ENCODE peak calls at places on chromosome 20, in four cellular contexts. V is small intestine; K is CD4-positive, alpha-beta memory T cell; W is IMR-90. Y is an unnamed sample.

GRCh38 chr20:35821807-35822242 is 50.0 kb downstream of the PHF20 start:
- DNase-seq in V (no peak), K (no peak), W (peak; percentile 79), Y (no peak)

GRCh38 chr20:4453369-4453768 is 268.3 kb upstream of the PRND start:
- DNase-seq in V (no peak), K (no peak), W (no peak), Y (no peak)

GRCh38 chr20:21235713-21236445 is 67.3 kb upstream of the XRN2 start:
- DNase-seq in V (peak; percentile 54), K (peak; percentile 62), W (peak; percentile 66), Y (peak; percentile 60)

GRCh38 chr20:24165336-24166126 is 177.0 kb upstream of the GGTLC1 start:
- DNase-seq in V (no peak), K (no peak), W (no peak), Y (no peak)

GRCh38 chr20:57009775-57010174 is 256.7 kb downstream of the BMP7 start:
- DNase-seq in V (no peak), K (no peak), W (no peak), Y (no peak)

GRCh38 chr20:54577637-54578036 is 102.2 kb downstream of the DOK5 start:
- DNase-seq in V (no peak), K (no peak), W (no peak), Y (no peak)

GRCh38 chr20:19858972-19859371 is 100.9 kb downstream of the RIN2 start:
- DNase-seq in V (no peak), K (no peak), W (peak; percentile 33), Y (no peak)

GRCh38 chr20:62355527-62356142 is 11.5 kb downstream of the LAMA5 start:
- DNase-seq in V (no peak), K (peak; percentile 31), W (no peak), Y (no peak)

GRCh38 chr20:2519115-2519815 is 10.6 kb upstream of the ZNF343 start:
- DNase-seq in V (peak; percentile 29), K (no peak), W (peak; percentile 87), Y (no peak)

GRCh38 chr20:19864130-19864529 is 106.1 kb downstream of the RIN2 start:
- DNase-seq in V (no peak), K (no peak), W (no peak), Y (no peak)

GRCh38 chr20:54875307-54875706 is 399.9 kb downstream of the DOK5 start:
- DNase-seq in V (no peak), K (no peak), W (no peak), Y (no peak)

GRCh38 chr20:37758332-37758731 is 64.5 kb downstream of the CTNNBL1 start:
- DNase-seq in V (peak; percentile 6), K (no peak), W (no peak), Y (peak; percentile 72)

GRCh38 chr20:56554869-56555268 is 21.8 kb downstream of the FAM209B start:
- DNase-seq in V (peak; percentile 7), K (no peak), W (peak; percentile 90), Y (peak; percentile 35)

GRCh38 chr20:57498425-57499400 is 26.2 kb downstream of the CTCFL start:
- DNase-seq in V (no peak), K (no peak), W (peak; percentile 7), Y (no peak)

GRCh38 chr20:23625236-23625964 is 12.4 kb downstream of the CST3 start:
- DNase-seq in V (no peak), K (no peak), W (no peak), Y (no peak)

DNA sequence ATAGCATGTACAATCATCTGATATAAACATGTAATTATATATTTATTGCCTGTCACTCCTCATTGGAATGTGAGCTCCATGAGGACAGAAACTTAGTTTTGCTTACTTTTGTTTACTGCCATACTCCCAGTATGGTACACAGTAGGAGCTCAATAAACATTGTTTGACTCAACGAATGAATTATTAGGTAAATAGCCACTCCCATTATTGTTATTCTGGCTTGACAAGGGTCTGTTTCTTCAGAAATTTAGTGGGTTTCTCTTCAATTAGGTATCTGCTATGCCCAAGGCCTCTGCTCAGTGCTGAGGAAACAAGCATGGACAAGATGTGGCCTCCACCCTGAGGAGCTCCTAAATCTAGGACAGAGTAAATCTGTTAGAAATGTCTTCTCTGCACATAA is 6.3 kb downstream of the BCL2L1 start:
- DNase-seq in V (peak; percentile 69), K (no peak), W (no peak), Y (no peak)
- H3K4me1 ChIP-seq in V (peaks cover 21% of the 10 kb centered on the region), K (peaks cover 97% of the 10 kb centered on the region), W (peaks cover 38% of the 10 kb centered on the region), Y (peaks cover 80% of the 10 kb centered on the region)

GRCh38 chr20:60255426-60255825 is 297.2 kb downstream of the CDH26 start:
- DNase-seq in V (no peak), K (no peak), W (no peak), Y (no peak)
- H3K4me1 ChIP-seq in V (no peaks in the 10 kb centered on the region), K (no peaks in the 10 kb centered on the region), W (peaks cover 7% of the 10 kb centered on the region), Y (no peaks in the 10 kb centered on the region)

GRCh38 chr20:47360207-47360488 is 3.6 kb upstream of the ZMYND8 start:
- DNase-seq in V (peak; percentile 72), K (no peak), W (peak; percentile 64), Y (peak; percentile 88)

GRCh38 chr20:47365023-47365764 is 8.7 kb upstream of the ZMYND8 start:
- DNase-seq in V (no peak), K (no peak), W (no peak), Y (no peak)

GRCh38 chr20:47361268-47361665 is 4.8 kb upstream of the ZMYND8 start:
- DNase-seq in V (no peak), K (no peak), W (no peak), Y (no peak)

GRCh38 chr20:47360489-47361267 is 4.2 kb upstream of the ZMYND8 start:
- DNase-seq in V (peak; percentile 66), K (no peak), W (peak; percentile 98), Y (peak; percentile 86)

GRCh38 chr20:47362361-47363219 is 6.1 kb upstream of the ZMYND8 start:
- DNase-seq in V (no peak), K (no peak), W (no peak), Y (no peak)
- H3K4me1 ChIP-seq in V (no peaks in the 10 kb centered on the region), K (peaks cover 20% of the 10 kb centered on the region), W (peaks cover 32% of the 10 kb centered on the region), Y (peaks cover 42% of the 10 kb centered on the region)

GRCh38 chr20:7841291-7841966 is 98.8 kb downstream of the HAO1 start:
- DNase-seq in V (no peak), K (no peak), W (peak; percentile 73), Y (no peak)
- H3K4me1 ChIP-seq in V (no peaks in the 10 kb centered on the region), K (no peaks in the 10 kb centered on the region), W (peaks cover 4% of the 10 kb centered on the region), Y (no peaks in the 10 kb centered on the region)

DNA sequence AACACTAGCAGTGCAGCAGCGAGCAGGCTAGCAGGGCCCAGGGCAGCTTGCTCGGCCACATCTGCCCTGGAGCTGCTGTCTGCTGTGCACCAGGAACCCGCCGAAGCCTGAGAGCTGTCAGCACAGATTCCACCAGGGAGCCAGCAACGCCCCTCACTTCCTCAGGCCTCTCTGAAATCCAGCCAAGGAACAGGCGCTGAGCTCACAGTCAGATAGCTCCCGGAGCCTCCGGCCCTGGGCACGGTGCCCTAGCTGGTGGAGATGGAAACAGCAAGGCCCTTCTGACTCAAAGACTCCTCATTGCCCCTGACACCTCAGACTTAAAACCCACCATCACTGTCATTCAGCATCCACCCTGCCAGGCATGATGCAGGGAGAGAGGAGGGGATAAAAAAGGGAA is 839.4 kb downstream of the MAFB start:
- DNase-seq in V (peak; percentile 12), K (no peak), W (peak; percentile 94), Y (no peak)
- H3K4me1 ChIP-seq in V (no peaks in the 10 kb centered on the region), K (no peaks in the 10 kb centered on the region), W (peaks cover 33% of the 10 kb centered on the region), Y (no peaks in the 10 kb centered on the region)

DNA sequence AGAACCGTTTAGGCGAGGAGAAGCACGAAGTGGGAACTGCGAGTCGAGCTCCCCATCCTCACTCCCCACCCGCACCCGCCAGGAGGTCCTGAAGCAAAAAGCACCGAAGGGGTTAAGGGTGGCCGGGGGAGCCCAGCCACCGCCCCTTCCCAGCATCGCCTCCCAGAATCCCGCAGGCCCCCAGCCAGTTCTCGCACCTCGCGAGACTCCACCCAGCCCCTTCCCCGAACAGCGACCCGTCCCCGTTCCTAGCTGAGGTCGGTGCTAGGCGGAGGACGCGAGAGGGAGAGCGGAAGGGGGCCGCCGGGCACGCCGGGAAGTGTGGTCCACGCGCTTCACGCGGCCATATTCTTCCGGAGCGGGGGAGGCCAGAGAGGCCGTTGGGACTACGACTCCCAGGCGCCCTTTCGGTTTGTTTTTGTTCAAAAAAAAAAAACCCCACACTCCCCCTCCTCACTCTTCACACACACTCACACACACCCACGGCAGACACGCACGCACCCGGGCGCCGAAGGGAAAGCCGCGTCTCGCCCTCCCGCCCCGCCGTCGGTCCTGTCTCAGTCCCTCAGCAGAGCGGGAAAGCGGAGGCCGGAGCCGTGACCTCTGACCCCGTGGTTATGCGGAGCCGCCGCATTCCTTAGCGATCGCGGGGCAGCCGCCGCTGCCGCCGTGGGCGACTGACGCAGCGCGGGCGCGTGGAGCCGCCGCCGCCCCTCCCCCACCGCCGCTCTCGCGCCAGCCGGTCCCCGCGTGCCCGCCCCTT is at the start of gene ASXL1:
- DNase-seq in V (peak; percentile 95), K (peak; percentile 95), W (peak; percentile 95), Y (peak; percentile 100)
- H3K4me1 ChIP-seq in V (peaks cover 9% of the 10 kb centered on the region), K (peaks cover 42% of the 10 kb centered on the region), W (peaks cover 3% of the 10 kb centered on the region), Y (peaks cover 53% of the 10 kb centered on the region)

GRCh38 chr20:1466211-1467081 is at the start of gene NSFL1C:
- DNase-seq in V (peak; percentile 91), K (peak; percentile 95), W (peak; percentile 93), Y (peak; percentile 99)
- H3K4me1 ChIP-seq in V (peaks cover 16% of the 10 kb centered on the region), K (peaks cover 41% of the 10 kb centered on the region), W (peaks cover 12% of the 10 kb centered on the region), Y (peaks cover 13% of the 10 kb centered on the region)

GRCh38 chr20:18628330-18628941 is 40.6 kb downstream of the DTD1 start:
- DNase-seq in V (peak; percentile 29), K (no peak), W (no peak), Y (peak; percentile 78)
- H3K4me1 ChIP-seq in V (no peaks in the 10 kb centered on the region), K (no peaks in the 10 kb centered on the region), W (no peaks in the 10 kb centered on the region), Y (peaks cover 11% of the 10 kb centered on the region)

GRCh38 chr20:51800132-51800721 is 2.1 kb downstream of the SALL4 start:
- DNase-seq in V (peak; percentile 38), K (no peak), W (no peak), Y (peak; percentile 100)

GRCh38 chr20:51800769-51801219 is 1.5 kb downstream of the SALL4 start:
- DNase-seq in V (peak; percentile 1), K (no peak), W (no peak), Y (peak; percentile 78)

GRCh38 chr20:51796332-51796731 is 6.0 kb downstream of the SALL4 start:
- DNase-seq in V (no peak), K (no peak), W (no peak), Y (peak; percentile 27)

GRCh38 chr20:51799586-51799985 is 2.7 kb downstream of the SALL4 start:
- DNase-seq in V (no peak), K (no peak), W (no peak), Y (no peak)

DNA sequence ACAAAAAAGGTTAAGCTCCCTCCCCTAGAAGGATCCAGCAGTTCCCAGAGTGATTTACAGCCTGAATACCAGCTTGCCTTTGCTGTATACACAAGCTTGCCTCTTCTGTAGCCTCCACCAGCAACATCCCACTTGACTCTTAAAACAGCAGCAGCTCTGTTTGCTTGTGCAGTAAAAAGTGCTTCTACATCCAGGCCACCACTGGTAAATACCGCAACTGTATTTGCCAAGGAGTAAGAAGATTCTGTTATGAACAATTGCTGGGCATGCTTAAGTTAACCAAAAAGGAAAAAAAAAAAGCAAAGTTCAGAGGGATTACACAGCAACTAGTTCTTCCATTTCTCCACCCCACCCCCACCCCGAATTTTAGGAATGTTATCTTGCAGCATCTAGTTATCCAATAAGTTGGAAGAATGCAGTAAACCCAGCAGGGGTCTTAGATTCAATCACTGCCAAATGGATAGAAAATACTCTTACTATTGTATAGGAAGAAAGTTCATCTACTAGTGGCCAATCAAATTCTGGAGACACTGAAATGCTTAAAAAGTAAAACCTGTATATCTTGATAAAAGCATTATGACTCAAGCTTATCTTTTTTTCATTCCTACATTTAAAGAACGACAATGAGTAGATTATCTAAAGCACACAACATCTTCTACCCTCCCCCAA is 4.8 kb downstream of the SALL4 start:
- DNase-seq in V (no peak), K (no peak), W (peak; percentile 15), Y (peak; percentile 82)
- H3K4me1 ChIP-seq in V (peaks cover 2% of the 10 kb centered on the region), K (peaks cover 6% of the 10 kb centered on the region), W (peaks cover 5% of the 10 kb centered on the region), Y (peaks cover 50% of the 10 kb centered on the region)